ENCODE peak calls at places on chromosome 6, in nine cellular contexts. Q is T-cell; L is GDM1; H is substantia nigra; A is LNCaP clone FGC; N is stimulated activated CD8-positive, alpha-beta memory T cell treated with anti-CD3 and anti-CD28 coated beads, Interleukin-2, amount 100 ng/mL, for 48 hours; T is NCI-H1417; D is cardiac fibroblast; X is GF-D8. P is an unnamed sample.

GRCh38 chr6:157514659-157515496 is 133.9 kb downstream of the ZDHHC14 start:
- DNase-seq in Q (no peak), T (no peak), D (peak), H (no peak), X (peak), N (no peak), L (peak), A (no peak), P (no peak)

GRCh38 chr6:126077810-126078791 is 91.8 kb downstream of the TRMT11 start:
- DNase-seq in L (no peak), A (no peak), X (no peak), H (no peak), Q (no peak), T (no peak), D (no peak), N (no peak), P (no peak)

GRCh38 chr6:46734867-46735719 is at the start of gene PLA2G7:
- DNase-seq in N (no peak), L (no peak), A (no peak), Q (no peak), X (no peak), T (peak), H (peak), D (no peak), P (peak)

GRCh38 chr6:61606500-61606899 is 679.5 kb downstream of the KHDRBS2 start:
- DNase-seq in Q (no peak), N (no peak), D (no peak), A (no peak), T (no peak), X (no peak), L (no peak), H (no peak), P (no peak)

GRCh38 chr6:75830959-75831885 is 82.2 kb downstream of the MYO6 start:
- DNase-seq in H (no peak), T (no peak), X (no peak), D (peak), A (no peak), Q (no peak), N (no peak), L (no peak), P (no peak)

GRCh38 chr6:1182722-1183521 is 129.0 kb upstream of the FOXQ1 start:
- DNase-seq in L (no peak), D (no peak), Q (no peak), T (no peak), X (no peak), A (no peak), H (no peak), N (no peak), P (no peak)

GRCh38 chr6:154138806-154139205 is 99.8 kb downstream of the OPRM1 start:
- DNase-seq in D (no peak), T (no peak), X (no peak), A (no peak), Q (no peak), N (no peak), L (no peak), H (no peak), P (no peak)

GRCh38 chr6:138162104-138162946 is 586 bp downstream of the ARFGEF3 start:
- DNase-seq in X (no peak), T (peak), H (peak), Q (no peak), A (peak), N (no peak), D (no peak), L (no peak), P (no peak)

GRCh38 chr6:36845233-36845632 is 6.0 kb upstream of the CPNE5 start:
- DNase-seq in D (no peak), L (no peak), N (no peak), X (no peak), A (no peak), Q (no peak), H (no peak), T (no peak), P (no peak)

GRCh38 chr6:89966250-89966588 is 72.0 kb downstream of the GJA10 start:
- DNase-seq in A (no peak), T (no peak), L (no peak), X (no peak), N (no peak), D (no peak), Q (no peak), H (no peak), P (no peak)

GRCh38 chr6:69233195-69233524 is 563.6 kb downstream of the LMBRD1 start:
- DNase-seq in N (no peak), T (peak), X (no peak), H (no peak), L (no peak), A (no peak), D (no peak), Q (no peak), P (no peak)

GRCh38 chr6:2432258-2432657 is 186.9 kb upstream of the GMDS start:
- DNase-seq in A (no peak), L (no peak), Q (no peak), X (no peak), D (peak), H (no peak), N (no peak), T (no peak), P (no peak)

GRCh38 chr6:36120539-36120938 is 9.8 kb upstream of the MAPK13 start:
- DNase-seq in N (peak), Q (peak), L (no peak), A (no peak), H (no peak), X (peak), D (no peak), T (no peak), P (no peak)

GRCh38 chr6:42689371-42689770 is 33.0 kb downstream of the PRPH2 start:
- DNase-seq in T (no peak), H (no peak), N (no peak), D (no peak), A (no peak), Q (no peak), X (no peak), L (no peak), P (no peak)

GRCh38 chr6:28867078-28867414 is 56.7 kb downstream of the TRIM27 start:
- DNase-seq in X (no peak), N (no peak), D (peak), L (peak), A (no peak), T (no peak), Q (no peak), H (no peak), P (no peak)